ENCODE peak calls at places on chromosome 21, in five cellular contexts. One of them, this sample, is unnamed.

GRCh38 chr21:43739648-43740435 is 20.9 kb downstream of the PDXK start:
- DNase-seq in WERI-Rb-1: no peak
- DNase-seq in OCI-LY7: no peak
- DNase-seq in A549: peak; percentile 51
- DNase-seq in right atrium auricular region: no peak
- DNase-seq in this sample: no peak

GRCh38 chr21:42654913-42655796 is 1.7 kb downstream of the PDE9A start:
- DNase-seq in OCI-LY7: peak; percentile 30
- DNase-seq in A549: no peak
- DNase-seq in WERI-Rb-1: no peak
- DNase-seq in right atrium auricular region: no peak
- DNase-seq in this sample: no peak

GRCh38 chr21:30194701-30195299 is 21.1 kb downstream of the CLDN8 start:
- DNase-seq in WERI-Rb-1: peak; percentile 49
- DNase-seq in A549: peak; percentile 20
- DNase-seq in OCI-LY7: peak; percentile 38
- DNase-seq in right atrium auricular region: no peak
- DNase-seq in this sample: no peak

GRCh38 chr21:25658427-25658980 is 19.4 kb downstream of the JAM2 start:
- DNase-seq in right atrium auricular region: no peak
- DNase-seq in OCI-LY7: no peak
- DNase-seq in WERI-Rb-1: no peak
- DNase-seq in A549: no peak
- DNase-seq in this sample: no peak

GRCh38 chr21:22710725-22711124 is 1712.5 kb downstream of the NCAM2 start:
- DNase-seq in right atrium auricular region: no peak
- DNase-seq in WERI-Rb-1: no peak
- DNase-seq in OCI-LY7: no peak
- DNase-seq in A549: no peak
- DNase-seq in this sample: no peak

GRCh38 chr21:42830456-42831455 is 48.6 kb downstream of the WDR4 start:
- DNase-seq in right atrium auricular region: peak; percentile 50
- DNase-seq in OCI-LY7: peak; percentile 19
- DNase-seq in WERI-Rb-1: no peak
- DNase-seq in A549: no peak
- DNase-seq in this sample: no peak

GRCh38 chr21:45184869-45185268 is 102.8 kb downstream of the POFUT2 start:
- DNase-seq in OCI-LY7: no peak
- DNase-seq in A549: no peak
- DNase-seq in WERI-Rb-1: no peak
- DNase-seq in right atrium auricular region: no peak
- DNase-seq in this sample: no peak

GRCh38 chr21:34846601-34847112 is 177.9 kb downstream of the CLIC6 start:
- DNase-seq in WERI-Rb-1: no peak
- DNase-seq in A549: peak; percentile 50
- DNase-seq in right atrium auricular region: no peak
- DNase-seq in OCI-LY7: no peak
- DNase-seq in this sample: peak; percentile 61

GRCh38 chr21:23968722-23969647 is 1638.3 kb downstream of the MRPL39 start:
- DNase-seq in right atrium auricular region: no peak
- DNase-seq in A549: peak; percentile 4
- DNase-seq in WERI-Rb-1: peak; percentile 73
- DNase-seq in OCI-LY7: peak; percentile 8
- DNase-seq in this sample: peak; percentile 7

GRCh38 chr21:40422851-40423635 is 423.9 kb downstream of the DSCAM start:
- DNase-seq in OCI-LY7: no peak
- DNase-seq in WERI-Rb-1: no peak
- DNase-seq in A549: no peak
- DNase-seq in right atrium auricular region: no peak
- DNase-seq in this sample: no peak

GRCh38 chr21:44686000-44686781 is 4.2 kb upstream of the KRTAP12-1 start:
- DNase-seq in WERI-Rb-1: peak; percentile 80
- DNase-seq in right atrium auricular region: peak; percentile 28
- DNase-seq in A549: no peak
- DNase-seq in OCI-LY7: no peak
- DNase-seq in this sample: no peak

GRCh38 chr21:44991538-44992483 is 52.0 kb downstream of the SLX9 start:
- DNase-seq in WERI-Rb-1: no peak
- DNase-seq in OCI-LY7: no peak
- DNase-seq in right atrium auricular region: no peak
- DNase-seq in A549: no peak
- DNase-seq in this sample: peak; percentile 79

GRCh38 chr21:38178653-38179503 is 77.9 kb upstream of the KCNJ15 start:
- DNase-seq in WERI-Rb-1: no peak
- DNase-seq in right atrium auricular region: no peak
- DNase-seq in A549: no peak
- DNase-seq in OCI-LY7: no peak
- DNase-seq in this sample: no peak

GRCh38 chr21:43306391-43306790 is 120.5 kb downstream of the SIK1 start:
- DNase-seq in right atrium auricular region: no peak
- DNase-seq in A549: no peak
- DNase-seq in OCI-LY7: no peak
- DNase-seq in WERI-Rb-1: no peak
- DNase-seq in this sample: no peak

GRCh38 chr21:41684381-41685245 is 82.2 kb downstream of the RIPK4 start:
- DNase-seq in OCI-LY7: no peak
- DNase-seq in right atrium auricular region: no peak
- DNase-seq in A549: peak; percentile 79
- DNase-seq in WERI-Rb-1: no peak
- DNase-seq in this sample: peak; percentile 13

GRCh38 chr21:36117276-36117675 is 17.6 kb upstream of the CBR3 start:
- DNase-seq in A549: no peak
- DNase-seq in OCI-LY7: no peak
- DNase-seq in right atrium auricular region: no peak
- DNase-seq in WERI-Rb-1: no peak
- DNase-seq in this sample: no peak

GRCh38 chr21:25513810-25514209 is 93.5 kb downstream of the MRPL39 start:
- DNase-seq in right atrium auricular region: no peak
- DNase-seq in WERI-Rb-1: no peak
- DNase-seq in OCI-LY7: no peak
- DNase-seq in A549: no peak
- DNase-seq in this sample: no peak

GRCh38 chr21:44932366-44933181 is 7.3 kb upstream of the SLX9 start:
- DNase-seq in A549: no peak
- DNase-seq in OCI-LY7: peak; percentile 42
- DNase-seq in WERI-Rb-1: peak; percentile 61
- DNase-seq in right atrium auricular region: no peak
- DNase-seq in this sample: no peak

GRCh38 chr21:23542097-23542496 is 2065.2 kb downstream of the MRPL39 start:
- DNase-seq in OCI-LY7: no peak
- DNase-seq in WERI-Rb-1: no peak
- DNase-seq in right atrium auricular region: no peak
- DNase-seq in A549: no peak
- DNase-seq in this sample: no peak

GRCh38 chr21:43585924-43586411 is 73.3 kb downstream of the HSF2BP start:
- DNase-seq in OCI-LY7: no peak
- DNase-seq in right atrium auricular region: peak; percentile 91
- DNase-seq in A549: peak; percentile 98
- DNase-seq in WERI-Rb-1: no peak
- DNase-seq in this sample: peak; percentile 90

GRCh38 chr21:44523567-44524181 is 16.3 kb downstream of the KRTAP10-1 start:
- DNase-seq in OCI-LY7: no peak
- DNase-seq in WERI-Rb-1: no peak
- DNase-seq in A549: no peak
- DNase-seq in right atrium auricular region: no peak
- DNase-seq in this sample: no peak

GRCh38 chr21:37507716-37508115 is 141.1 kb downstream of the DYRK1A start:
- DNase-seq in OCI-LY7: no peak
- DNase-seq in A549: no peak
- DNase-seq in WERI-Rb-1: no peak
- DNase-seq in right atrium auricular region: no peak
- DNase-seq in this sample: no peak

GRCh38 chr21:39132248-39132647 is 51.0 kb downstream of the PSMG1 start:
- DNase-seq in A549: no peak
- DNase-seq in right atrium auricular region: no peak
- DNase-seq in WERI-Rb-1: no peak
- DNase-seq in OCI-LY7: no peak
- DNase-seq in this sample: no peak

GRCh38 chr21:25313891-25314646 is 293.2 kb downstream of the MRPL39 start:
- DNase-seq in OCI-LY7: no peak
- DNase-seq in WERI-Rb-1: no peak
- DNase-seq in A549: no peak
- DNase-seq in right atrium auricular region: no peak
- DNase-seq in this sample: peak; percentile 20

GRCh38 chr21:32888971-32889370 is 117.4 kb upstream of the PAXBP1 start:
- DNase-seq in right atrium auricular region: no peak
- DNase-seq in WERI-Rb-1: no peak
- DNase-seq in OCI-LY7: no peak
- DNase-seq in A549: no peak
- DNase-seq in this sample: no peak

GRCh38 chr21:33685613-33686197 is 43.4 kb downstream of the ITSN1 start:
- DNase-seq in OCI-LY7: no peak
- DNase-seq in WERI-Rb-1: no peak
- DNase-seq in right atrium auricular region: no peak
- DNase-seq in A549: no peak
- DNase-seq in this sample: peak; percentile 18

GRCh38 chr21:38769253-38769780 is 36.4 kb upstream of the ETS2 start:
- DNase-seq in WERI-Rb-1: no peak
- DNase-seq in right atrium auricular region: no peak
- DNase-seq in OCI-LY7: no peak
- DNase-seq in A549: peak; percentile 22
- DNase-seq in this sample: peak; percentile 81

GRCh38 chr21:36718951-36719501 is 20.1 kb downstream of the SIM2 start:
- DNase-seq in A549: no peak
- DNase-seq in WERI-Rb-1: no peak
- DNase-seq in right atrium auricular region: no peak
- DNase-seq in OCI-LY7: no peak
- DNase-seq in this sample: no peak

GRCh38 chr21:16535100-16535418 is 805.3 kb downstream of the USP25 start:
- DNase-seq in right atrium auricular region: peak; percentile 92
- DNase-seq in WERI-Rb-1: no peak
- DNase-seq in OCI-LY7: no peak
- DNase-seq in A549: peak; percentile 82
- DNase-seq in this sample: peak; percentile 52

GRCh38 chr21:16532841-16533240 is 803.1 kb downstream of the USP25 start:
- DNase-seq in WERI-Rb-1: no peak
- DNase-seq in right atrium auricular region: no peak
- DNase-seq in OCI-LY7: no peak
- DNase-seq in A549: no peak
- DNase-seq in this sample: no peak

GRCh38 chr21:16536661-16537359 is 807.0 kb downstream of the USP25 start:
- DNase-seq in A549: no peak
- DNase-seq in right atrium auricular region: no peak
- DNase-seq in OCI-LY7: no peak
- DNase-seq in WERI-Rb-1: no peak
- DNase-seq in this sample: no peak

GRCh38 chr21:16534408-16535099 is 804.8 kb downstream of the USP25 start:
- DNase-seq in right atrium auricular region: peak; percentile 90
- DNase-seq in A549: peak; percentile 70
- DNase-seq in WERI-Rb-1: no peak
- DNase-seq in OCI-LY7: no peak
- DNase-seq in this sample: no peak

GRCh38 chr21:16533692-16534407 is 804.1 kb downstream of the USP25 start:
- DNase-seq in A549: no peak
- DNase-seq in WERI-Rb-1: no peak
- DNase-seq in OCI-LY7: no peak
- DNase-seq in right atrium auricular region: no peak
- DNase-seq in this sample: no peak
- H3K4me3 ChIP-seq in A549: peak overlapping the region; percentile 59
- H3K4me3 ChIP-seq in WERI-Rb-1: no peak overlapping the region
- H3K4me3 ChIP-seq in OCI-LY7: no peak overlapping the region
- H3K4me3 ChIP-seq in right atrium auricular region: peak overlapping the region; percentile 52
- H3K4me3 ChIP-seq in this sample: peak overlapping the region; percentile 47

DNA sequence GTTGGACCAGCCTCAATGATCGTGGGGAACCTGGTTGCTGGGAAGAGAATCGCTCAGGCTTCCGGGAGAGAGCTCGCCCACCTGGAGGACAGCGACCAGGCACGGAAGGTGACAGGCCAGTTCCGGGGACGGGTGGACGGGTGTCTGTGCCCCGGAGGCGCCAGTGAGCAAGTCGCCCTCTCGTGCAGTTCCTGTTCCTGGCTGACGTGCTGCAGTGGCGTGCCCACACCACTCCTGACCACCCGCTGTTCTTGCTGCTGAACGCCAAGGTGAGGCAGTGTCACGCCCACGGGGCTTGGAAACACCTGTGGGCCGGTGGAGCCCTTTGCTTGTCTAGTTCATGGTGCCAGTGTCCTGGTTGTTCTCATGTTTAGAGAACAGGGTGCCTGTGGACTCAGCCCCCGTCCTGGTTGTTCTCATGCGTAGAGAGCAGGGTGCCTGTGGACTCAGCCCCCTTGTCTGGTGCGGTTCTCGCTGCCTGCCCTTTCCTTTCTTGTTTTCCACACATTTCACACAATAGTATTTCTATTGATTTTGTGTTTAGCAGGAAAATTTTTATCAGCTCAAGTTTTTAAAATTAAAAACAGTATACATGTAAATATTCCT is 53.1 kb downstream of the S100B start:
- DNase-seq in WERI-Rb-1: no peak
- DNase-seq in OCI-LY7: peak; percentile 49
- DNase-seq in A549: no peak
- DNase-seq in right atrium auricular region: peak; percentile 55
- DNase-seq in this sample: no peak
- TF ChIP-seq CTCF in WERI-Rb-1: peak; percentile 19
- TF ChIP-seq CTCF in OCI-LY7: peak; percentile 47
- TF ChIP-seq CTCF in A549: no peak
- TF ChIP-seq CTCF in right atrium auricular region: no peak
- TF ChIP-seq CTCF in this sample: no peak

GRCh38 chr21:15444118-15444960 is 285.4 kb upstream of the USP25 start:
- DNase-seq in WERI-Rb-1: no peak
- DNase-seq in OCI-LY7: no peak
- DNase-seq in A549: peak; percentile 98
- DNase-seq in right atrium auricular region: no peak
- DNase-seq in this sample: no peak

GRCh38 chr21:15443740-15444117 is 286.1 kb upstream of the USP25 start:
- DNase-seq in WERI-Rb-1: no peak
- DNase-seq in OCI-LY7: no peak
- DNase-seq in A549: peak; percentile 77
- DNase-seq in right atrium auricular region: no peak
- DNase-seq in this sample: no peak

GRCh38 chr21:15446193-15446592 is 283.6 kb upstream of the USP25 start:
- DNase-seq in WERI-Rb-1: no peak
- DNase-seq in OCI-LY7: no peak
- DNase-seq in A549: no peak
- DNase-seq in right atrium auricular region: no peak
- DNase-seq in this sample: no peak

GRCh38 chr21:15442743-15443142 is 287.0 kb upstream of the USP25 start:
- DNase-seq in WERI-Rb-1: no peak
- DNase-seq in A549: peak; percentile 60
- DNase-seq in OCI-LY7: no peak
- DNase-seq in right atrium auricular region: no peak
- DNase-seq in this sample: no peak

DNA sequence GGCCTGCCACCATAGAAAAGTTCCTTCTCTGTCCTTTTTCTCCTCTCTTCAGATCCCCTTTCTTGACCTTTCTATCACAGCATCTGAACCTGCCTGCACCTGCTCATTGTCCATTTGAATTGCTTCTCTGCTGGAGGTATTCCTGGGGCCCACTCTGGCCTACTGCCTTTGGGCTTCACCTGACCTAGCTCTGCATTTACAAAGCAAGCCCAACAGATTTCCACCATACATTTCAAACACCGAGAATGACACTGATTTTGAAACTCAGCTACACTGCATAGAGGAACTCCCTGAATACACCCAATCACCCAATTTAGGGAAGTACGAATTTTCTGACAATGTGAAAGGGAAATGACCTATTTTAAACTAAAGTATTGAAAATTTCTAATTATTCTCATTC is 284.5 kb upstream of the USP25 start:
- DNase-seq in right atrium auricular region: no peak
- DNase-seq in OCI-LY7: no peak
- DNase-seq in WERI-Rb-1: no peak
- DNase-seq in A549: no peak
- DNase-seq in this sample: no peak
- H3K27ac ChIP-seq in right atrium auricular region: no peak overlapping the region
- H3K27ac ChIP-seq in OCI-LY7: no peak overlapping the region
- H3K27ac ChIP-seq in WERI-Rb-1: no peak overlapping the region
- H3K27ac ChIP-seq in A549: peak overlapping the region; percentile 93
- H3K27ac ChIP-seq in this sample: no peak overlapping the region

GRCh38 chr21:26964379-26964778 is 2.5 kb downstream of the ADAMTS5 start:
- DNase-seq in right atrium auricular region: peak; percentile 87
- DNase-seq in A549: no peak
- DNase-seq in OCI-LY7: no peak
- DNase-seq in WERI-Rb-1: no peak
- DNase-seq in this sample: no peak
- H3K4me3 ChIP-seq in right atrium auricular region: peak overlapping the region; percentile 69
- H3K4me3 ChIP-seq in A549: no peak overlapping the region
- H3K4me3 ChIP-seq in OCI-LY7: no peak overlapping the region
- H3K4me3 ChIP-seq in WERI-Rb-1: no peak overlapping the region
- H3K4me3 ChIP-seq in this sample: peak overlapping the region; percentile 73